ENCODE peak calls at places on chromosomes 12 and 14, in nine cellular contexts. One of them, this sample, is unnamed.

GRCh38 chr12:32761716-32762115 is 6.0 kb upstream of the YARS2 start:
- DNase-seq in cardiac fibroblast: no peak
- DNase-seq in colonic mucosa: no peak
- DNase-seq in EH: no peak
- DNase-seq in GM04504: no peak
- DNase-seq in EL: no peak
- DNase-seq in A172: no peak
- DNase-seq in fibroblast of lung: no peak
- DNase-seq in neural crest cell: no peak
- DNase-seq in this sample: no peak

GRCh38 chr12:94872671-94873367 is 130.7 kb downstream of the NDUFA12 start:
- DNase-seq in EL: peak
- DNase-seq in GM04504: no peak
- DNase-seq in cardiac fibroblast: no peak
- DNase-seq in fibroblast of lung: no peak
- DNase-seq in A172: no peak
- DNase-seq in colonic mucosa: no peak
- DNase-seq in EH: no peak
- DNase-seq in neural crest cell: no peak
- DNase-seq in this sample: no peak

GRCh38 chr12:2618291-2618995 is 176.3 kb upstream of the FKBP4 start:
- DNase-seq in A172: no peak
- DNase-seq in EH: no peak
- DNase-seq in GM04504: no peak
- DNase-seq in neural crest cell: no peak
- DNase-seq in EL: no peak
- DNase-seq in colonic mucosa: no peak
- DNase-seq in cardiac fibroblast: no peak
- DNase-seq in fibroblast of lung: no peak
- DNase-seq in this sample: no peak

GRCh38 chr12:45122776-45123380 is 72.0 kb upstream of the DBX2 start:
- DNase-seq in EL: peak
- DNase-seq in EH: peak
- DNase-seq in GM04504: peak
- DNase-seq in fibroblast of lung: peak
- DNase-seq in cardiac fibroblast: peak
- DNase-seq in A172: peak
- DNase-seq in colonic mucosa: no peak
- DNase-seq in neural crest cell: no peak
- DNase-seq in this sample: no peak

GRCh38 chr14:84963518-84963917 is 566.4 kb upstream of the FLRT2 start:
- DNase-seq in EH: no peak
- DNase-seq in neural crest cell: no peak
- DNase-seq in cardiac fibroblast: no peak
- DNase-seq in A172: no peak
- DNase-seq in colonic mucosa: no peak
- DNase-seq in GM04504: no peak
- DNase-seq in EL: no peak
- DNase-seq in fibroblast of lung: no peak
- DNase-seq in this sample: no peak

GRCh38 chr14:52079239-52079956 is 10.5 kb upstream of the NID2 start:
- DNase-seq in fibroblast of lung: peak
- DNase-seq in neural crest cell: no peak
- DNase-seq in cardiac fibroblast: no peak
- DNase-seq in EL: peak
- DNase-seq in A172: peak
- DNase-seq in EH: peak
- DNase-seq in GM04504: no peak
- DNase-seq in colonic mucosa: no peak
- DNase-seq in this sample: no peak

GRCh38 chr14:70525691-70526090 is 9.1 kb downstream of the ADAM20 start:
- DNase-seq in GM04504: no peak
- DNase-seq in EH: no peak
- DNase-seq in colonic mucosa: no peak
- DNase-seq in fibroblast of lung: no peak
- DNase-seq in neural crest cell: no peak
- DNase-seq in A172: no peak
- DNase-seq in cardiac fibroblast: no peak
- DNase-seq in EL: no peak
- DNase-seq in this sample: no peak

GRCh38 chr14:96821501-96821900 is 24.3 kb downstream of the VRK1 start:
- DNase-seq in fibroblast of lung: peak
- DNase-seq in neural crest cell: no peak
- DNase-seq in EL: no peak
- DNase-seq in GM04504: no peak
- DNase-seq in cardiac fibroblast: no peak
- DNase-seq in EH: no peak
- DNase-seq in colonic mucosa: no peak
- DNase-seq in A172: no peak
- DNase-seq in this sample: no peak

GRCh38 chr14:103319422-103319821 is 14.6 kb upstream of the EIF5 start:
- DNase-seq in GM04504: no peak
- DNase-seq in neural crest cell: no peak
- DNase-seq in EL: no peak
- DNase-seq in EH: no peak
- DNase-seq in colonic mucosa: no peak
- DNase-seq in A172: no peak
- DNase-seq in cardiac fibroblast: no peak
- DNase-seq in fibroblast of lung: no peak
- DNase-seq in this sample: peak